ENCODE peak calls at places on chromosomes 3 and 15, in four cellular contexts. H, U, C and M are unnamed samples.

GRCh38 chr15:97504031-97504430 is 456.5 kb upstream of the ARRDC4 start:
- DNase-seq in C (peak; percentile 68), H (no peak), U (peak; percentile 79), M (peak; percentile 97)

GRCh38 chr15:64010719-64011118 is 35.6 kb downstream of the DAPK2 start:
- DNase-seq in H (no peak), U (peak; percentile 97), C (peak; percentile 77), M (peak; percentile 24)

GRCh38 chr3:188954590-188955208 is 217.1 kb upstream of the TPRG1 start:
- DNase-seq in U (peak; percentile 76), C (peak; percentile 90), H (peak; percentile 86), M (peak; percentile 84)

GRCh38 chr3:171974986-171975837 is 64.2 kb upstream of the FNDC3B start:
- DNase-seq in U (no peak), H (no peak), C (no peak), M (no peak)

GRCh38 chr15:73983211-73983727 is 8.8 kb downstream of the STOML1 start:
- DNase-seq in U (no peak), C (peak; percentile 66), H (no peak), M (peak; percentile 69)

GRCh38 chr15:96245252-96245651 is 85.2 kb upstream of the NR2F2 start:
- DNase-seq in U (no peak), C (no peak), H (no peak), M (no peak)

GRCh38 chr15:74869726-74870407 is 3.3 kb downstream of the SCAMP2 start:
- DNase-seq in U (no peak), C (peak; percentile 66), H (no peak), M (peak; percentile 43)

GRCh38 chr3:143314291-143315093 is 194.9 kb downstream of the CHST2 start:
- DNase-seq in H (no peak), C (no peak), U (no peak), M (no peak)

GRCh38 chr3:63450023-63450422 is 171.9 kb downstream of the SYNPR start:
- DNase-seq in C (no peak), H (no peak), U (peak; percentile 66), M (no peak)

GRCh38 chr3:156826896-156827882 is 1.0 kb downstream of the LEKR1 start:
- DNase-seq in U (peak; percentile 45), C (no peak), H (no peak), M (no peak)

GRCh38 chr3:42934111-42934510 is 28.2 kb downstream of the ZNF662 start:
- DNase-seq in U (no peak), H (no peak), C (no peak), M (no peak)

GRCh38 chr15:74584204-74584603 is 31.4 kb upstream of the CLK3 start:
- DNase-seq in H (no peak), U (no peak), C (no peak), M (no peak)

GRCh38 chr3:197422506-197422905 is 124.1 kb upstream of the DLG1 start:
- DNase-seq in U (no peak), H (no peak), C (no peak), M (no peak)

GRCh38 chr15:95451891-95452290 is 878.6 kb upstream of the NR2F2 start:
- DNase-seq in C (no peak), H (peak; percentile 49), U (no peak), M (no peak)

GRCh38 chr15:55289573-55290360 is at the start of gene RAB27A:
- DNase-seq in H (peak; percentile 74), C (peak; percentile 75), U (peak; percentile 46), M (peak; percentile 48)

GRCh38 chr15:48671381-48672022 is 26.0 kb upstream of the FBN1 start:
- DNase-seq in U (no peak), H (no peak), C (peak; percentile 69), M (no peak)

GRCh38 chr3:149955449-149955848 is 15.2 kb downstream of the PFN2 start:
- DNase-seq in H (no peak), U (no peak), C (peak; percentile 27), M (peak; percentile 22)

GRCh38 chr3:71723452-71724170 is 1.6 kb downstream of the EIF4E3 start:
- DNase-seq in C (no peak), U (no peak), H (no peak), M (no peak)

GRCh38 chr15:63970723-63971426 is 75.4 kb downstream of the DAPK2 start:
- DNase-seq in H (no peak), C (no peak), U (no peak), M (no peak)

GRCh38 chr3:153734777-153735551 is 386.2 kb upstream of the ARHGEF26 start:
- DNase-seq in H (no peak), U (peak; percentile 47), C (no peak), M (no peak)

GRCh38 chr3:107775958-107776357 is 253.2 kb downstream of the BBX start:
- DNase-seq in C (no peak), H (no peak), U (no peak), M (no peak)

GRCh38 chr3:124995460-124995994 is 60.3 kb downstream of the HEG1 start:
- DNase-seq in U (peak; percentile 51), H (peak; percentile 45), C (peak; percentile 68), M (peak; percentile 67)

GRCh38 chr3:119580148-119580760 is 962 bp downstream of the ADPRH start:
- DNase-seq in C (no peak), H (peak; percentile 45), U (no peak), M (no peak)

GRCh38 chr3:105458518-105459215 is 92.0 kb downstream of the ALCAM start:
- DNase-seq in U (no peak), C (no peak), H (no peak), M (no peak)

GRCh38 chr3:40623567-40623966 is 98.8 kb downstream of the ZNF621 start:
- DNase-seq in C (no peak), H (no peak), U (peak; percentile 93), M (no peak)

GRCh38 chr3:70999730-71000129 is 583.8 kb downstream of the FOXP1 start:
- DNase-seq in C (peak; percentile 83), H (no peak), U (peak; percentile 16), M (peak; percentile 73)

GRCh38 chr15:76176059-76176458 is 116.3 kb downstream of the TMEM266 start:
- DNase-seq in C (no peak), H (no peak), U (no peak), M (no peak)

GRCh38 chr3:113409676-113410075 is 31.6 kb downstream of the CFAP44 start:
- DNase-seq in H (no peak), U (no peak), C (no peak), M (no peak)

GRCh38 chr3:14622368-14622767 is 29.2 kb upstream of the CCDC174 start:
- DNase-seq in C (no peak), H (no peak), U (no peak), M (no peak)

GRCh38 chr3:46280105-46280797 is 38.0 kb downstream of the CCR3 start:
- DNase-seq in H (no peak), U (no peak), C (peak; percentile 67), M (no peak)

GRCh38 chr15:96138985-96139384 is 191.5 kb upstream of the NR2F2 start:
- DNase-seq in C (no peak), U (no peak), H (no peak), M (no peak)

GRCh38 chr3:65751123-65751700 is 287.5 kb downstream of the MAGI1 start:
- DNase-seq in H (peak; percentile 59), U (peak; percentile 21), C (peak; percentile 38), M (peak; percentile 52)

GRCh38 chr15:44308415-44308814 is 19.9 kb downstream of the GOLM2 start:
- DNase-seq in C (no peak), U (no peak), H (no peak), M (no peak)

GRCh38 chr15:99514306-99514705 is 51.5 kb upstream of the MEF2A start:
- DNase-seq in C (peak; percentile 41), H (no peak), U (no peak), M (no peak)